ENCODE peak calls at places on chromosome 4, in seven cellular contexts. P is T-helper 17 cell, Q is uterus, I is HEK293T, R is NCI-H1694, E is occipital lobe, A is endodermal cell. Y is an unnamed sample.

GRCh38 chr4:144716778-144717177 is 70.8 kb downstream of the HHIP start:
- DNase-seq in P (no peak), Q (no peak), I (no peak), R (no peak), E (no peak), A (no peak), Y (no peak)

GRCh38 chr4:54657194-54657555 is 582 bp upstream of the KIT start:
- DNase-seq in P (no peak), Q (no peak), I (no peak), R (no peak), E (no peak), A (peak), Y (no peak)

GRCh38 chr4:1078490-1078889 is 34.9 kb downstream of the RNF212 start:
- DNase-seq in P (no peak), Q (no peak), I (no peak), R (no peak), E (no peak), A (no peak), Y (no peak)

GRCh38 chr4:155582971-155583437 is 83.6 kb upstream of the GUCY1A1 start:
- DNase-seq in P (no peak), Q (no peak), I (peak), R (no peak), E (no peak), A (no peak), Y (no peak)

GRCh38 chr4:125323547-125324100 is 8.9 kb downstream of the FAT4 start:
- DNase-seq in P (no peak), Q (no peak), I (peak), R (no peak), E (no peak), A (no peak), Y (no peak)

GRCh38 chr4:58453956-58454355 is 1343.8 kb upstream of the IGFBP7 start:
- DNase-seq in P (no peak), Q (no peak), I (no peak), R (peak), E (no peak), A (no peak), Y (no peak)

GRCh38 chr4:154707877-154708276 is 35.9 kb upstream of the LRAT start:
- DNase-seq in P (no peak), Q (no peak), I (no peak), R (no peak), E (no peak), A (no peak), Y (no peak)

GRCh38 chr4:55297346-55297745 is 48.7 kb upstream of the SRD5A3 start:
- DNase-seq in P (no peak), Q (no peak), I (no peak), R (no peak), E (no peak), A (no peak), Y (no peak)

GRCh38 chr4:95732061-95732460 is 107.8 kb upstream of the PDHA2 start:
- DNase-seq in P (no peak), Q (no peak), I (no peak), R (no peak), E (no peak), A (no peak), Y (no peak)

GRCh38 chr4:152408514-152409327 is 127.2 kb downstream of the FBXW7 start:
- DNase-seq in P (no peak), Q (no peak), I (peak), R (peak), E (no peak), A (no peak), Y (no peak)

GRCh38 chr4:48991357-48991756 is 5.3 kb downstream of the CWH43 start:
- DNase-seq in P (no peak), Q (no peak), I (no peak), R (no peak), E (no peak), A (no peak), Y (no peak)

GRCh38 chr4:87026795-87027495 is 92.1 kb downstream of the AFF1 start:
- DNase-seq in P (no peak), Q (no peak), I (no peak), R (no peak), E (no peak), A (no peak), Y (no peak)